ENCODE peak calls at places on chromosomes 6 and 20, in eight cellular contexts. Z is uterus, Y is B cell, I is CD14-positive monocyte, V is nephron progenitor cell, E is epithelial cell of esophagus, F is GM10248, R is heart right ventricle. P is an unnamed sample.

GRCh38 chr6:125363360-125364121 is 61.8 kb upstream of the HDDC2 start:
- DNase-seq in E (peak; percentile 24), Z (peak; percentile 35), R (peak; percentile 86), Y (no peak), I (no peak), V (peak; percentile 72), F (peak; percentile 10), P (peak; percentile 67)

GRCh38 chr6:128290221-128290620 is 230.2 kb downstream of the PTPRK start:
- DNase-seq in E (no peak), Y (no peak), V (no peak), R (no peak), Z (no peak), F (no peak), I (no peak), P (no peak)

GRCh38 chr6:115514656-115515055 is 546.0 kb downstream of the FRK start:
- DNase-seq in E (peak; percentile 19), Z (no peak), I (no peak), Y (no peak), F (no peak), R (no peak), V (no peak), P (no peak)

GRCh38 chr6:32151131-32151884 is 431 bp downstream of the PRRT1 start:
- DNase-seq in I (no peak), R (no peak), Y (no peak), F (no peak), E (no peak), V (no peak), Z (peak; percentile 22), P (no peak)

GRCh38 chr6:53546256-53546655 is 1.4 kb upstream of the GCLC start:
- DNase-seq in Y (no peak), E (peak; percentile 68), I (no peak), R (no peak), F (no peak), Z (no peak), V (no peak), P (no peak)

GRCh38 chr20:15327123-15327522 is 989.7 kb upstream of the FLRT3 start:
- DNase-seq in Y (no peak), E (no peak), F (no peak), V (no peak), R (no peak), Z (no peak), I (no peak), P (no peak)

GRCh38 chr6:12967686-12968085 is 251.1 kb downstream of the PHACTR1 start:
- DNase-seq in Z (no peak), R (no peak), V (no peak), E (no peak), F (no peak), Y (no peak), I (no peak), P (no peak)

GRCh38 chr6:41371461-41371991 is 36.1 kb downstream of the NCR2 start:
- DNase-seq in Y (no peak), Z (no peak), R (peak; percentile 50), F (no peak), V (peak; percentile 70), E (peak; percentile 7), I (no peak), P (peak; percentile 44)

GRCh38 chr6:108163267-108163643 is 2.6 kb upstream of the NR2E1 start:
- DNase-seq in E (peak; percentile 72), F (no peak), Y (no peak), R (no peak), Z (no peak), I (no peak), V (no peak), P (no peak)

GRCh38 chr20:51622004-51622874 is 79.7 kb upstream of the NFATC2 start:
- DNase-seq in V (no peak), R (no peak), F (no peak), Z (no peak), E (no peak), Y (no peak), I (no peak), P (no peak)

GRCh38 chr6:87333591-87334181 is 4.6 kb upstream of the GJB7 start:
- DNase-seq in F (no peak), Z (no peak), R (peak; percentile 42), V (no peak), E (peak; percentile 28), I (no peak), Y (no peak), P (no peak)

GRCh38 chr20:12966468-12967085 is 42.2 kb upstream of the SPTLC3 start:
- DNase-seq in Y (no peak), F (no peak), V (no peak), I (no peak), Z (no peak), R (no peak), E (peak; percentile 51), P (no peak)

GRCh38 chr6:37243816-37244370 is 13.7 kb upstream of the TBC1D22B start:
- DNase-seq in I (no peak), Z (no peak), E (no peak), F (no peak), Y (no peak), R (no peak), V (no peak), P (no peak)

GRCh38 chr6:13014551-13015378 is 298.2 kb downstream of the PHACTR1 start:
- DNase-seq in V (peak; percentile 48), E (peak; percentile 13), Y (no peak), Z (no peak), F (no peak), I (no peak), R (peak; percentile 18), P (no peak)

GRCh38 chr6:110826236-110827129 is 11.2 kb upstream of the CDK19 start:
- DNase-seq in Y (no peak), R (no peak), V (no peak), E (peak; percentile 49), F (no peak), I (peak; percentile 73), Z (no peak), P (no peak)

GRCh38 chr6:136751478-136751956 is 40.8 kb downstream of the MAP3K5 start:
- DNase-seq in F (peak; percentile 64), Z (no peak), R (no peak), Y (peak; percentile 52), V (no peak), E (no peak), I (no peak), P (no peak)

GRCh38 chr20:37316116-37316774 is 26.8 kb downstream of the MANBAL start:
- DNase-seq in I (peak; percentile 87), E (no peak), Z (no peak), V (peak; percentile 15), R (no peak), F (peak; percentile 75), Y (peak; percentile 82), P (no peak)
- TF ChIP-seq CTCF in I (no peak), E (no peak), Z (no peak), V (no peak), R (no peak), F (no peak), Y (no peak), P (no peak)

GRCh38 chr6:168243812-168244376 is 75.7 kb downstream of the DACT2 start:
- DNase-seq in Z (no peak), Y (no peak), V (no peak), E (no peak), R (no peak), I (no peak), F (no peak), P (no peak)

GRCh38 chr6:168239374-168239773 is 80.2 kb downstream of the DACT2 start:
- DNase-seq in R (no peak), Z (no peak), I (no peak), Y (peak; percentile 18), E (no peak), F (no peak), V (no peak), P (no peak)

GRCh38 chr6:168240147-168240546 is 79.4 kb downstream of the DACT2 start:
- DNase-seq in V (no peak), Z (no peak), E (no peak), R (no peak), F (no peak), I (no peak), Y (no peak), P (no peak)

GRCh38 chr6:168242655-168243225 is 76.8 kb downstream of the DACT2 start:
- DNase-seq in F (no peak), V (no peak), Z (no peak), Y (no peak), E (no peak), R (no peak), I (no peak), P (no peak)

DNA sequence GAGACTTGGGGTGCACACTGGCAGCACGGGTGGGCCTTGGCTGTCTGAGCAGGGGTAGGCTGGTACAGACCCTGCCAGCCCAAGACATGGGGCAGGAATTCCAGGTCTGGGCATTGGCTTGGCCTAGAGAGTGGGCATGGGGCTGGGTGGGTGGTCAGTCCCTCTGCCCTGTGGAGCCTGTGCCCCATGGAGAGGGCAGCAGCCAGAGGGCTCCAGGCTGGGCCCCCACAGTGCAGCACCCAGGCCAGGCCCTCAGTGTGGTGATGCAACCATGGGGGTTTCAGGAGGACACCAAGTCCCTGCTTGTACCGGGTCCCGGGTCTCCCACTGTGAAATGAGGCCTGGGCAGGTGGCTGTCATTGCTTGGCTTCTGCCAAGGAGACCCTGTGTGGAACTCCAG is 77.5 kb downstream of the DACT2 start:
- DNase-seq in R (no peak), Y (no peak), Z (no peak), F (no peak), V (no peak), I (no peak), E (no peak), P (no peak)
- TF ChIP-seq CTCF in R (no peak), Y (no peak), Z (no peak), F (no peak), V (no peak), I (no peak), E (no peak), P (no peak)

DNA sequence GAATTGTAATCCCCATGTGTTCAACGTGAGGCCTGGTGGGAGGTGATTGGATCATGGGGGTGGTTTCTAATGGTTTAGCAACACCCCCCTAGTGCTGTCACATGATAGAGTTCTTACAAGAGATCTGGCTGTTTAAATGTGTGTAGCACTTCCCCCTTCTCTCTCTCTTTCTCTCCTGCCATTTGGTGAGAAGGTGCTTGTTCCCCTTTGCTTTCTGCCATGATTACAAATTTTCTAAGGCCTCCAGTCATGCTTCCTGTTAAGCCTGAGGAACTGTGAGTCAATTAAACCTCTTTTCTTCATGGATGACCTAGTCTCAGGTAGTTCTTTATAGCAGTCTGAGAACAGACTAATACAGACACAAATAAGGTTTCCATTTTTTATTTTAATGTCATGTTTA is 165.5 kb downstream of the OGFRL1 start:
- DNase-seq in Z (no peak), E (peak; percentile 38), I (no peak), Y (no peak), F (no peak), V (no peak), R (no peak), P (no peak)
- TF ChIP-seq CTCF in Z (no peak), E (no peak), I (no peak), Y (no peak), F (no peak), V (no peak), R (no peak), P (no peak)

DNA sequence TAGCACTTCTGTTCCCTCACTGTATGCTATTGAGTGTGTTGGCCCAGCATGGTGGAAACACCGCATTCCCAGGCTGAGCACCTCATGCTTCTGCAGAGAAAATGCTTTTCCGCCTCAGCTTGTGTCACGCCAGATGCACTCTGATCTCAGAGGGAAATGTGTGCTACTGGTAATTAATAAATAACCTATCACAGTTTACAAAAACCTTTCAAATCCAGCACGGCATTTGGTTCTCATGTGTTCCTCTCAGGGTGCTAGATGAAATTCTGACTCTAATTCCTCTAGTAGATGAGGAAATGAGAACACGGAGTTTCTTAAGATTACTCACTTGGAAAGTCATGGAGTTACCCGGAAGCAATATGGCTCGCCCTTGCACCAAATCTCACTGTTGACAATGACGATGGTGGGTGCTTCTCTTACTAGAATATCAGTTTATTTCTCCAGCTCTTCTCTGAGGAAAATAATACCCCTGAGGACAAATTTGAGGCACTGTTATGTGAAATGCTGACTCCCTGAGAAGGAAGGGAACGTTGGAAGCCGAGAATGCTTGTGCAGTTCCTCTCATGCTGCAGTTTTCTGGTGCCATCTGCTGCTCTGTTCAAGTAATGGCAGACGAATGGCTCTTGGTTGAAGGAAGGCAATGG is 116.6 kb downstream of the RNF144B start:
- DNase-seq in R (peak; percentile 65), I (peak; percentile 62), V (peak; percentile 43), Z (peak; percentile 48), F (peak; percentile 43), Y (peak; percentile 71), E (peak; percentile 81), P (peak; percentile 41)
- TF ChIP-seq CTCF in R (peak; percentile 98), I (peak; percentile 94), V (peak; percentile 85), Z (peak; percentile 87), F (peak; percentile 93), Y (peak; percentile 97), E (peak; percentile 100), P (peak; percentile 92)